ENCODE peak calls at places on chromosomes 1 and 21, in ten cellular contexts. M is heart right ventricle; H is CD4-positive, alpha-beta T cell; L is NCI-H1930; Z is T-helper 17 cell; D is anterior cingulate cortex; Y is Panc1; N is omental fat pad; I is lower lobe of right lung; K is left cardiac atrium. F is an unnamed sample.

GRCh38 chr1:82348487-82348886 is 547.8 kb downstream of the ADGRL2 start:
- DNase-seq in M (no peak), H (no peak), L (no peak), Z (no peak), D (no peak), Y (no peak), N (no peak), I (no peak), K (no peak), F (no peak)

GRCh38 chr21:38811257-38811656 is 5.5 kb downstream of the ETS2 start:
- DNase-seq in M (no peak), H (no peak), L (no peak), Z (no peak), D (no peak), Y (no peak), N (no peak), I (no peak), K (no peak), F (no peak)

GRCh38 chr1:182625716-182626504 is 21.7 kb upstream of the RGS16 start:
- DNase-seq in M (no peak), H (no peak), L (no peak), Z (no peak), D (no peak), Y (no peak), N (no peak), I (no peak), K (no peak), F (no peak)

GRCh38 chr1:34549199-34549598 is 205.6 kb upstream of the GJB5 start:
- DNase-seq in M (no peak), H (no peak), L (no peak), Z (no peak), D (no peak), Y (no peak), N (no peak), I (no peak), K (no peak), F (no peak)

GRCh38 chr1:57010511-57010910 is 44.7 kb upstream of the C8B start:
- DNase-seq in M (no peak), H (no peak), L (no peak), Z (no peak), D (no peak), Y (no peak), N (no peak), I (no peak), K (no peak), F (no peak)

GRCh38 chr1:65792671-65793358 is at the start of gene PDE4B:
- DNase-seq in M (no peak), H (no peak), L (no peak), Z (no peak), D (no peak), Y (no peak), N (no peak), I (peak), K (peak), F (no peak)

GRCh38 chr1:10767282-10767681 is 29.2 kb downstream of the CASZ1 start:
- DNase-seq in M (no peak), H (no peak), L (no peak), Z (no peak), D (no peak), Y (no peak), N (no peak), I (no peak), K (no peak), F (no peak)

GRCh38 chr1:240100351-240100750 is 8.7 kb downstream of the FMN2 start:
- DNase-seq in M (no peak), H (no peak), L (no peak), Z (no peak), D (no peak), Y (no peak), N (no peak), I (no peak), K (no peak), F (no peak)

GRCh38 chr1:169546087-169546995 is 39.9 kb downstream of the F5 start:
- DNase-seq in M (peak), H (peak), L (peak), Z (no peak), D (peak), Y (peak), N (no peak), I (no peak), K (peak), F (no peak)

GRCh38 chr1:36089393-36090121 is 865 bp downstream of the ADPRS start:
- DNase-seq in M (no peak), H (no peak), L (no peak), Z (no peak), D (no peak), Y (no peak), N (no peak), I (no peak), K (no peak), F (peak)